ENCODE peak calls at places on chromosomes 3 and 15, in eight cellular contexts. Z is ELF-1, S is fibroblast of lung, P is mammary epithelial cell, R is hypothalamus, A is small intestine, F is NCI-H1105 treated with DMSO at 0.1 percent for 48 hours, K is EH. I is an unnamed sample.

GRCh38 chr3:195751584-195751983 is 30.8 kb downstream of the MUC20 start:
- DNase-seq in S (no peak), K (no peak), P (no peak), R (no peak), A (no peak), F (peak; percentile 15), Z (no peak), I (no peak)

GRCh38 chr3:177711637-177712036 is 514.4 kb upstream of the TBL1XR1 start:
- DNase-seq in R (no peak), F (no peak), A (no peak), P (no peak), Z (peak; percentile 48), S (no peak), K (no peak), I (no peak)

GRCh38 chr3:8453153-8453552 is 48.5 kb upstream of the LMCD1 start:
- DNase-seq in K (no peak), Z (no peak), A (no peak), P (no peak), S (no peak), R (no peak), F (no peak), I (no peak)

GRCh38 chr3:195162033-195162669 is 108.8 kb downstream of the XXYLT1 start:
- DNase-seq in K (no peak), Z (no peak), F (no peak), A (no peak), P (no peak), R (no peak), S (no peak), I (no peak)

GRCh38 chr15:98648654-98649537 is 557 bp downstream of the IGF1R start:
- DNase-seq in S (peak; percentile 58), A (peak; percentile 41), P (peak; percentile 55), Z (peak; percentile 68), K (peak; percentile 69), R (no peak), F (no peak), I (peak; percentile 29)

GRCh38 chr3:26799679-26800317 is 177.2 kb downstream of the LRRC3B start:
- DNase-seq in F (no peak), K (no peak), A (no peak), Z (no peak), S (no peak), R (no peak), P (no peak), I (no peak)

GRCh38 chr3:37970802-37971201 is 19.8 kb upstream of the VILL start:
- DNase-seq in F (no peak), Z (no peak), A (no peak), P (no peak), S (no peak), K (no peak), R (no peak), I (no peak)

GRCh38 chr3:72015463-72015862 is 230.5 kb upstream of the PROK2 start:
- DNase-seq in P (no peak), S (no peak), R (no peak), F (no peak), K (no peak), A (peak; percentile 78), Z (no peak), I (no peak)

GRCh38 chr3:64859625-64860590 is 172.1 kb upstream of the ADAMTS9 start:
- DNase-seq in S (peak; percentile 80), R (no peak), Z (no peak), P (no peak), A (no peak), F (no peak), K (peak; percentile 29), I (no peak)

GRCh38 chr3:58299839-58300516 is 6.1 kb upstream of the RPP14 start:
- DNase-seq in F (peak; percentile 18), Z (no peak), P (peak; percentile 14), R (no peak), S (peak; percentile 38), K (peak; percentile 52), A (peak; percentile 19), I (peak; percentile 21)

I was measured in tibial nerve.